ENCODE peak calls at places on chromosomes 16 and 17, in five cellular contexts. X is PC-3, C is HCT116, D is adipocyte, G is breast epithelium. Z is an unnamed sample. For H3K36me3, the result is how much of the 10 kb centered on the place peaks cover.

GRCh38 chr17:71232801-71233559 is 887.8 kb upstream of the SOX9 start:
- DNase-seq in D (no peak), G (no peak), X (no peak), C (no peak), Z (no peak)

GRCh38 chr16:83952587-83952939 is 477 bp upstream of the OSGIN1 start:
- DNase-seq in G (no peak), D (no peak), X (peak), C (peak), Z (peak)

GRCh38 chr17:9878791-9879525 is 26.1 kb downstream of the RCVRN start:
- DNase-seq in G (no peak), C (no peak), D (no peak), X (no peak), Z (no peak)

GRCh38 chr17:4583796-4584124 is 569 bp upstream of the SMTNL2 start:
- DNase-seq in X (no peak), D (peak), G (no peak), C (peak), Z (no peak)

GRCh38 chr16:28264656-28265055 is 27.7 kb upstream of the SBK1 start:
- DNase-seq in X (no peak), D (peak), G (no peak), C (no peak), Z (no peak)

GRCh38 chr17:66351701-66352100 is 49.3 kb downstream of the PRKCA start:
- DNase-seq in G (no peak), C (no peak), X (no peak), D (no peak), Z (no peak)

GRCh38 chr17:50087246-50087911 is 7.8 kb upstream of the PDK2 start:
- DNase-seq in G (no peak), C (peak), X (peak), D (peak), Z (peak)

GRCh38 chr17:50059759-50060273 is 3.9 kb downstream of the ITGA3 start:
- DNase-seq in G (no peak), C (no peak), D (peak), X (peak), Z (peak)

GRCh38 chr16:75593825-75594820 is 27.9 kb downstream of the GABARAPL2 start:
- DNase-seq in X (peak), D (peak), C (no peak), G (no peak), Z (peak)

GRCh38 chr17:416293-417206 is 63.9 kb upstream of the RPH3AL start:
- DNase-seq in C (no peak), X (no peak), D (no peak), G (no peak), Z (no peak)

GRCh38 chr17:83182620-83183063 is 103.2 kb downstream of the METRNL start:
- DNase-seq in D (no peak), C (no peak), X (no peak), G (peak), Z (no peak)

GRCh38 chr16:57589374-57589773 is 39.1 kb upstream of the ADGRG1 start:
- DNase-seq in D (no peak), G (no peak), X (no peak), C (no peak), Z (no peak)

GRCh38 chr16:88437367-88437964 is 15.6 kb upstream of the ZFPM1 start:
- DNase-seq in D (peak), X (peak), C (peak), G (no peak), Z (no peak)

GRCh38 chr16:29719063-29719462 is 26.7 kb downstream of the C16orf54 start:
- DNase-seq in D (no peak), G (no peak), C (no peak), X (no peak), Z (no peak)

GRCh38 chr17:19306160-19307111 is 56.1 kb downstream of the B9D1 start:
- DNase-seq in X (no peak), D (no peak), C (no peak), G (no peak), Z (no peak)

GRCh38 chr16:67504190-67505021 is 21.1 kb upstream of the AGRP start:
- DNase-seq in X (peak), G (no peak), C (no peak), D (no peak), Z (peak)

GRCh38 chr16:47884131-47884725 is 271.6 kb downstream of the ABCC12 start:
- DNase-seq in X (no peak), G (no peak), D (no peak), C (no peak), Z (no peak)
- H3K4me3 ChIP-seq in X (no peak), G (no peak), D (no peak), C (no peak), Z (no peak)

GRCh38 chr16:795580-796229 is 4.8 kb downstream of the GNG13 start:
- DNase-seq in D (no peak), X (peak), C (peak), G (peak), Z (no peak)

GRCh38 chr16:793414-793813 is 5.0 kb downstream of the CHTF18 start:
- DNase-seq in C (no peak), D (no peak), G (no peak), X (no peak), Z (no peak)

GRCh38 chr16:796296-797119 is 4.0 kb downstream of the GNG13 start:
- DNase-seq in G (no peak), D (no peak), C (no peak), X (no peak), Z (no peak)

GRCh38 chr16:794091-794842 is 5.8 kb downstream of the CHTF18 start:
- DNase-seq in G (no peak), D (no peak), X (no peak), C (no peak), Z (no peak)

GRCh38 chr16:794853-795466 is 5.6 kb downstream of the GNG13 start:
- DNase-seq in X (no peak), D (no peak), G (no peak), C (no peak), Z (no peak)
- H3K36me3 ChIP-seq in X (under half), D (under half), G (under half), C (under half), Z (under half)

GRCh38 chr17:81902023-81902652 is at the start of gene NPB:
- DNase-seq in X (no peak), C (no peak), G (no peak), D (peak), Z (no peak)
- H3K4me3 ChIP-seq in X (no peak), C (peak), G (peak), D (no peak), Z (no peak)

GRCh38 chr17:68535903-68536302 is 23.7 kb downstream of the PRKAR1A start:
- DNase-seq in D (no peak), C (no peak), G (no peak), X (no peak), Z (no peak)
- H3K36me3 ChIP-seq in D (half or more), C (under half), G (under half), X (half or more), Z (half or more)

Z was measured in MG63.